ENCODE peak calls at places on chromosomes 16 and 17, in six cellular contexts. K, W, G, N, L and I are unnamed samples.
A peak's percentile ranks its signal among the peaks of the same experiment; 100 is the strongest.

GRCh38 chr17:74343526-74344284 is 17.7 kb downstream of the KIF19 start:
- DNase-seq in K (no peak), W (no peak), G (no peak), N (no peak), L (no peak), I (no peak)

GRCh38 chr17:28384281-28385036 is 13.0 kb downstream of the SARM1 start:
- DNase-seq in K (no peak), W (peak; percentile 48), G (peak; percentile 42), N (no peak), L (no peak), I (peak; percentile 67)

GRCh38 chr16:17275076-17275732 is 195.6 kb downstream of the XYLT1 start:
- DNase-seq in K (no peak), W (no peak), G (no peak), N (peak; percentile 85), L (no peak), I (no peak)

GRCh38 chr17:2049333-2050245 is 5.3 kb upstream of the HIC1 start:
- DNase-seq in K (no peak), W (peak; percentile 76), G (peak; percentile 84), N (no peak), L (no peak), I (peak; percentile 83)

GRCh38 chr17:39139137-39139516 is 12.3 kb downstream of the PLXDC1 start:
- DNase-seq in K (no peak), W (no peak), G (no peak), N (no peak), L (no peak), I (no peak)

GRCh38 chr16:55044366-55044975 is 113.8 kb downstream of the IRX5 start:
- DNase-seq in K (no peak), W (no peak), G (no peak), N (no peak), L (no peak), I (no peak)

GRCh38 chr17:2402517-2402916 is 1.7 kb upstream of the MNT start:
- DNase-seq in K (no peak), W (no peak), G (no peak), N (no peak), L (no peak), I (no peak)

GRCh38 chr17:57493171-57493570 is 236.8 kb downstream of the MSI2 start:
- DNase-seq in K (no peak), W (no peak), G (no peak), N (no peak), L (no peak), I (no peak)

GRCh38 chr17:79954281-79955166 is 81.1 kb downstream of the TBC1D16 start:
- DNase-seq in K (no peak), W (no peak), G (no peak), N (no peak), L (no peak), I (no peak)

GRCh38 chr16:52613508-52613907 is 66.6 kb upstream of the TOX3 start:
- DNase-seq in K (no peak), W (no peak), G (no peak), N (no peak), L (no peak), I (no peak)

GRCh38 chr17:76569607-76570279 is 15.9 kb downstream of the ST6GALNAC2 start:
- DNase-seq in K (no peak), W (no peak), G (no peak), N (peak; percentile 92), L (no peak), I (no peak)

GRCh38 chr17:78736526-78737079 is 45.5 kb downstream of the CYTH1 start:
- DNase-seq in K (no peak), W (no peak), G (peak; percentile 61), N (no peak), L (no peak), I (no peak)

DNA sequence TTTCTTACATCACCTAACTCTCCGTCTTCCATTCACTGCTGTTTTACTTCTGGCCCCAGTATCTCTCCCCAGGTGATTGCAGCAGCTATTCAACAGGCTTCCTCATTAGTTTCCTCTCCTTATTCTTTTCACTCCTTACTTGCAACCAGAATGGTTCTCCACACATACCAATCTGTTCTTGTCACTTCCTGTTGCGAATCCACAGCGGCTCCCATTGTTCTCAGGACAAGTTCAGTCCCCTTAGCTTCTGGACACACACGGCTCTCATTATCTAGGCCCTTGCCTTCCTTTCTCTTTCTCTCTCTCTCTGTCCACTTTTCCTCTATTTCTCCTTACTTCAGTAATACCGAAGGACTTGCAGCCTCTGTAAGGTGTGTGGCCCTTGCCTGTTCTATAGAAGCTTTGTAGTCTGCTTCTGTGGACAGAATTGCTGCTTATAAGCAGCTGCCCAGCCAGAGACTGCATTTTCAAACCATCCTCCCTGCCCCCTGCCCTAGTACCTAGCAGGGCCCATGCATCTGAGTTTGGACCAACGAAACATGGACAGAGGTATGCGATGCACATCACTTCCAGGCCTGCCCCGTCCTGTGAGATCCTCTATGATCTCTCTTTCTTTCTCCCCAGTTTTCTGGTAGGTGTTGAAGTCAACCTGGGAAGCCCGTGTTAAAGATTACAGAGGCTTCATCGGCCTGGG is 45.7 kb downstream of the VAT1L start:
- DNase-seq in K (no peak), W (no peak), G (no peak), N (no peak), L (peak; percentile 41), I (no peak)
- TF ChIP-seq POLR2A in K (no peak), W (no peak), G (no peak), N (no peak), L (no peak), I (no peak)

DNA sequence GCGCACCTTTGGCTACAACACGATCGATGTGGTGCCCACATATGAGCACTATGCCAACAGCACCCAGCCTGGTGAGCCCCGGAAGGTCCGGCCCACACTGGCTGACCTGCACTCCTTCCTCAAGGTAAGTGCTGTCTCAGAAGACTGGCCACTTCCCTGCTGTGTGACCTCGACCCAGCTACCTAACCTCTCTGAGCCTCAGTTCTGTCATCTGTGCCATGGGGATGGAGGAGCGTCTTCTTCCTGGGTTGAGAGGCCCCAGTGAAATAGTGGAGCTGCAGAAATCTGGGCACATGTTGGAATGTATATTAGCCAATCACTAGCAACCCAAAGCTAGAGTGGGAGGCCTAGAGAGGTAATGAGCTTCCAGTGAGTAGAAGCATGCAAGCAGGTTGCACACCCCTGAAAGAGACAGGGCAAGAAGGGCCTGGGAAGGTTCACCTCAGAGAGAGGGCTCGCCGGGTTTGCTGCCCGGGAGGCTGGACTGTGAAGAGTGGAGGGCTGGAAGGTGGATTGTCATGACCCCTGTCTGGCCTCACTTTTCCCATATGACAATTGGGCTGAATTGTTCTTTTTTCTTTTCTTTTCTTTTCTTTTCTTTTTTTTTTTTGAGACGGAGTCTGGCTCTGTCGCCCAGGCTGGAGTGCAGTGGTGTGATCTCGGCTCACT is 521 bp downstream of the SLC12A3 start:
- DNase-seq in K (no peak), W (no peak), G (no peak), N (no peak), L (no peak), I (no peak)
- TF ChIP-seq TAF1 in K (no peak), W (no peak), G (no peak), N (no peak), L (no peak), I (no peak)

DNA sequence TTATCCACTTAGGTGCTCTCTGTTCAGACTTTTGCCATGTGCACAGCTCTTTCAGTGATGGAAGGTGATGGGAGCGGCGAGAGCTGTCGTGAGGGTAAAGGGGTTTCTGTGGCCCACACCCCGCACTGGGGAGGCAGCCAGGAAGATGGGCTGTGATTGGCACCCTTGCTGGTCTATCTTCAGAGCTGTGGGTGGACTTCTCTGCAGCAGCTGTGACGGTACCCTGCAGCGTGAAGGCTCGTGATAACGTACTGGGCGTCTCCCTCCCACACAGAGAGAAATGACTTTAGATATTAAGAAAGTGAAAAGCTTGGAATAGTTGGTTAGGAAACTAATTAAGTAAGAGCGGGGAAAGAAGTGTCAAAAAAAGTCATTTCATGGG is 45.8 kb downstream of the MPRIP start:
- DNase-seq in K (no peak), W (no peak), G (peak; percentile 61), N (no peak), L (no peak), I (no peak)
- TF ChIP-seq POLR2A in K (no peak), W (no peak), G (no peak), N (no peak), L (no peak), I (no peak)

GRCh38 chr16:51150159-51150893 is 744 bp downstream of the SALL1 start:
- DNase-seq in K (no peak), W (no peak), G (no peak), N (no peak), L (no peak), I (no peak)

GRCh38 chr16:51151435-51151950 is 423 bp upstream of the SALL1 start:
- DNase-seq in K (no peak), W (no peak), G (no peak), N (peak; percentile 86), L (no peak), I (no peak)

GRCh38 chr16:51151951-51152663 is 1.0 kb upstream of the SALL1 start:
- DNase-seq in K (no peak), W (no peak), G (no peak), N (peak; percentile 79), L (peak; percentile 77), I (no peak)

GRCh38 chr16:51149721-51150158 is 1.3 kb downstream of the SALL1 start:
- DNase-seq in K (no peak), W (no peak), G (no peak), N (no peak), L (no peak), I (no peak)

DNA sequence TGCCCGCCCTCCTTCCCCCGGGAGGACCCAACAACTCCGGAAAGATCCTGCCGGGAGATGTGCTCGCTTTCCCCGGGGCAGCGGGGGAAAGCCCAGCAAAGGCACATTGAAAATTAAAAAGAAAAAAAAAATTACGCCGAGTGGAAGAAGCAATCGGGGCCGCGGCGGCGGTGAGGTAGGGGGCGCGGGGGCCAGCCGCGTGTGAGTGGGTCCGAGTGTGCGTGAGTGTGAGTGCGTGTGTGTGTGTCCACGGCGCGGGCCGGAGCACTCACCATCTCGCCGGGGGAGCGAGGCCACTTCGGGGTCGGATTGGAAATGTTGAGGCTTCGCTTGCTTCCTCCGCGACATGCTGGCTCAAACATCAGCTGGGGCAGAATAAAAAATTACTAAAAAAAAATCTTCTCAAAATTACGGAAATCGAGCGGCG is at the start of gene SALL1:
- DNase-seq in K (no peak), W (no peak), G (no peak), N (no peak), L (no peak), I (no peak)
- TF ChIP-seq TAF1 in K (no peak), W (no peak), G (no peak), N (no peak), L (no peak), I (no peak)